ENCODE peak calls at places on chromosomes 2 and 18, in six cellular contexts. One of them, this sample, is unnamed.

GRCh38 chr18:31579375-31579774 is 12.3 kb upstream of the TTR start:
- DNase-seq in T-helper 2 cell: no peak
- DNase-seq in activated CD4-positive, alpha-beta T cell treated with anti-CD3 and anti-CD28 coated beads, Interleukin-2, amount 50 U/mL, for 1 hour: no peak
- DNase-seq in activated T-helper 2 cell treated with anti-CD3 and anti-CD28 coated beads, Interferon-gamma antibody, Interleukin-2, Interleukin-4, amounts not matched to agents 10 μg/mL and 5 μg/mL and 100 μg/mL, durations not matched to agents 14 hours and 24 hours and 36 hours: no peak
- DNase-seq in H7: no peak
- DNase-seq in HFFc6: no peak
- DNase-seq in this sample: no peak

GRCh38 chr2:85933753-85934594 is 45.2 kb upstream of the ST3GAL5 start:
- DNase-seq in T-helper 2 cell: peak
- DNase-seq in activated CD4-positive, alpha-beta T cell treated with anti-CD3 and anti-CD28 coated beads, Interleukin-2, amount 50 U/mL, for 1 hour: no peak
- DNase-seq in activated T-helper 2 cell treated with anti-CD3 and anti-CD28 coated beads, Interferon-gamma antibody, Interleukin-2, Interleukin-4, amounts not matched to agents 10 μg/mL and 5 μg/mL and 100 μg/mL, durations not matched to agents 14 hours and 24 hours and 36 hours: no peak
- DNase-seq in H7: no peak
- DNase-seq in HFFc6: peak
- DNase-seq in this sample: peak

GRCh38 chr2:184596819-184597411 is 1.4 kb upstream of the ZNF804A start:
- DNase-seq in T-helper 2 cell: no peak
- DNase-seq in activated CD4-positive, alpha-beta T cell treated with anti-CD3 and anti-CD28 coated beads, Interleukin-2, amount 50 U/mL, for 1 hour: no peak
- DNase-seq in activated T-helper 2 cell treated with anti-CD3 and anti-CD28 coated beads, Interferon-gamma antibody, Interleukin-2, Interleukin-4, amounts not matched to agents 10 μg/mL and 5 μg/mL and 100 μg/mL, durations not matched to agents 14 hours and 24 hours and 36 hours: no peak
- DNase-seq in H7: no peak
- DNase-seq in HFFc6: peak
- DNase-seq in this sample: peak

GRCh38 chr2:54577035-54577434 is 120.9 kb downstream of the SPTBN1 start:
- DNase-seq in T-helper 2 cell: no peak
- DNase-seq in activated CD4-positive, alpha-beta T cell treated with anti-CD3 and anti-CD28 coated beads, Interleukin-2, amount 50 U/mL, for 1 hour: no peak
- DNase-seq in activated T-helper 2 cell treated with anti-CD3 and anti-CD28 coated beads, Interferon-gamma antibody, Interleukin-2, Interleukin-4, amounts not matched to agents 10 μg/mL and 5 μg/mL and 100 μg/mL, durations not matched to agents 14 hours and 24 hours and 36 hours: no peak
- DNase-seq in H7: no peak
- DNase-seq in HFFc6: no peak
- DNase-seq in this sample: no peak

GRCh38 chr2:159109552-159109951 is 141.1 kb downstream of the TANC1 start:
- DNase-seq in T-helper 2 cell: no peak
- DNase-seq in activated CD4-positive, alpha-beta T cell treated with anti-CD3 and anti-CD28 coated beads, Interleukin-2, amount 50 U/mL, for 1 hour: no peak
- DNase-seq in activated T-helper 2 cell treated with anti-CD3 and anti-CD28 coated beads, Interferon-gamma antibody, Interleukin-2, Interleukin-4, amounts not matched to agents 10 μg/mL and 5 μg/mL and 100 μg/mL, durations not matched to agents 14 hours and 24 hours and 36 hours: no peak
- DNase-seq in H7: no peak
- DNase-seq in HFFc6: no peak
- DNase-seq in this sample: no peak

GRCh38 chr18:35680139-35680551 is 98.6 kb downstream of the GALNT1 start:
- DNase-seq in T-helper 2 cell: no peak
- DNase-seq in activated CD4-positive, alpha-beta T cell treated with anti-CD3 and anti-CD28 coated beads, Interleukin-2, amount 50 U/mL, for 1 hour: no peak
- DNase-seq in activated T-helper 2 cell treated with anti-CD3 and anti-CD28 coated beads, Interferon-gamma antibody, Interleukin-2, Interleukin-4, amounts not matched to agents 10 μg/mL and 5 μg/mL and 100 μg/mL, durations not matched to agents 14 hours and 24 hours and 36 hours: no peak
- DNase-seq in H7: no peak
- DNase-seq in HFFc6: no peak
- DNase-seq in this sample: no peak

GRCh38 chr2:1726558-1726957 is 17.8 kb downstream of the PXDN start:
- DNase-seq in T-helper 2 cell: no peak
- DNase-seq in activated CD4-positive, alpha-beta T cell treated with anti-CD3 and anti-CD28 coated beads, Interleukin-2, amount 50 U/mL, for 1 hour: no peak
- DNase-seq in activated T-helper 2 cell treated with anti-CD3 and anti-CD28 coated beads, Interferon-gamma antibody, Interleukin-2, Interleukin-4, amounts not matched to agents 10 μg/mL and 5 μg/mL and 100 μg/mL, durations not matched to agents 14 hours and 24 hours and 36 hours: no peak
- DNase-seq in H7: no peak
- DNase-seq in HFFc6: no peak
- DNase-seq in this sample: no peak

GRCh38 chr2:224085246-224085645 is 46.2 kb upstream of the SERPINE2 start:
- DNase-seq in T-helper 2 cell: no peak
- DNase-seq in activated CD4-positive, alpha-beta T cell treated with anti-CD3 and anti-CD28 coated beads, Interleukin-2, amount 50 U/mL, for 1 hour: no peak
- DNase-seq in activated T-helper 2 cell treated with anti-CD3 and anti-CD28 coated beads, Interferon-gamma antibody, Interleukin-2, Interleukin-4, amounts not matched to agents 10 μg/mL and 5 μg/mL and 100 μg/mL, durations not matched to agents 14 hours and 24 hours and 36 hours: no peak
- DNase-seq in H7: no peak
- DNase-seq in HFFc6: peak
- DNase-seq in this sample: peak

GRCh38 chr2:47867205-47867604 is 39.1 kb downstream of the FBXO11 start:
- DNase-seq in T-helper 2 cell: no peak
- DNase-seq in activated CD4-positive, alpha-beta T cell treated with anti-CD3 and anti-CD28 coated beads, Interleukin-2, amount 50 U/mL, for 1 hour: no peak
- DNase-seq in activated T-helper 2 cell treated with anti-CD3 and anti-CD28 coated beads, Interferon-gamma antibody, Interleukin-2, Interleukin-4, amounts not matched to agents 10 μg/mL and 5 μg/mL and 100 μg/mL, durations not matched to agents 14 hours and 24 hours and 36 hours: no peak
- DNase-seq in H7: no peak
- DNase-seq in HFFc6: peak
- DNase-seq in this sample: peak

GRCh38 chr2:200308421-200309295 is 2.2 kb downstream of the SPATS2L start:
- DNase-seq in T-helper 2 cell: peak
- DNase-seq in activated CD4-positive, alpha-beta T cell treated with anti-CD3 and anti-CD28 coated beads, Interleukin-2, amount 50 U/mL, for 1 hour: no peak
- DNase-seq in activated T-helper 2 cell treated with anti-CD3 and anti-CD28 coated beads, Interferon-gamma antibody, Interleukin-2, Interleukin-4, amounts not matched to agents 10 μg/mL and 5 μg/mL and 100 μg/mL, durations not matched to agents 14 hours and 24 hours and 36 hours: no peak
- DNase-seq in H7: no peak
- DNase-seq in HFFc6: peak
- DNase-seq in this sample: no peak

GRCh38 chr2:100042559-100042958 is 99.8 kb downstream of the AFF3 start:
- DNase-seq in T-helper 2 cell: no peak
- DNase-seq in activated CD4-positive, alpha-beta T cell treated with anti-CD3 and anti-CD28 coated beads, Interleukin-2, amount 50 U/mL, for 1 hour: no peak
- DNase-seq in activated T-helper 2 cell treated with anti-CD3 and anti-CD28 coated beads, Interferon-gamma antibody, Interleukin-2, Interleukin-4, amounts not matched to agents 10 μg/mL and 5 μg/mL and 100 μg/mL, durations not matched to agents 14 hours and 24 hours and 36 hours: no peak
- DNase-seq in H7: no peak
- DNase-seq in HFFc6: no peak
- DNase-seq in this sample: no peak

GRCh38 chr2:218383892-218384519 is 1.9 kb downstream of the SLC11A1 start:
- DNase-seq in T-helper 2 cell: no peak
- DNase-seq in activated CD4-positive, alpha-beta T cell treated with anti-CD3 and anti-CD28 coated beads, Interleukin-2, amount 50 U/mL, for 1 hour: no peak
- DNase-seq in activated T-helper 2 cell treated with anti-CD3 and anti-CD28 coated beads, Interferon-gamma antibody, Interleukin-2, Interleukin-4, amounts not matched to agents 10 μg/mL and 5 μg/mL and 100 μg/mL, durations not matched to agents 14 hours and 24 hours and 36 hours: no peak
- DNase-seq in H7: no peak
- DNase-seq in HFFc6: no peak
- DNase-seq in this sample: no peak

This sample was measured in Daoy.